ENCODE peak calls at places on chromosomes 7 and 10, in four cellular contexts. One of them, this sample, is unnamed.

GRCh38 chr10:126080879-126081331 is 184.5 kb downstream of the FANK1 start:
- DNase-seq in GM13977: no peak
- DNase-seq in heart right ventricle: no peak
- DNase-seq in IMR-90: peak; percentile 89
- DNase-seq in this sample: no peak

GRCh38 chr7:26101471-26102151 is 50.4 kb upstream of the NFE2L3 start:
- DNase-seq in GM13977: no peak
- DNase-seq in heart right ventricle: no peak
- DNase-seq in IMR-90: no peak
- DNase-seq in this sample: peak; percentile 26

GRCh38 chr10:14019983-14020668 is 310.6 kb downstream of the FRMD4A start:
- DNase-seq in GM13977: no peak
- DNase-seq in heart right ventricle: no peak
- DNase-seq in IMR-90: no peak
- DNase-seq in this sample: no peak

GRCh38 chr7:45917658-45918057 is 3.4 kb downstream of the IGFBP3 start:
- DNase-seq in GM13977: peak; percentile 83
- DNase-seq in heart right ventricle: peak; percentile 84
- DNase-seq in IMR-90: peak; percentile 64
- DNase-seq in this sample: peak; percentile 86

GRCh38 chr7:128108129-128108528 is 76.9 kb upstream of the LRRC4 start:
- DNase-seq in GM13977: no peak
- DNase-seq in heart right ventricle: no peak
- DNase-seq in IMR-90: no peak
- DNase-seq in this sample: no peak

GRCh38 chr7:17965600-17965999 is 25.3 kb upstream of the SNX13 start:
- DNase-seq in GM13977: no peak
- DNase-seq in heart right ventricle: no peak
- DNase-seq in IMR-90: peak; percentile 71
- DNase-seq in this sample: no peak

GRCh38 chr10:44056206-44056605 is 328.7 kb downstream of the CXCL12 start:
- DNase-seq in GM13977: no peak
- DNase-seq in heart right ventricle: peak; percentile 36
- DNase-seq in IMR-90: no peak
- DNase-seq in this sample: no peak

GRCh38 chr10:77120012-77120411 is 517.6 kb downstream of the KCNMA1 start:
- DNase-seq in GM13977: no peak
- DNase-seq in heart right ventricle: no peak
- DNase-seq in IMR-90: no peak
- DNase-seq in this sample: no peak

GRCh38 chr10:35884657-35885071 is 242.6 kb upstream of the FZD8 start:
- DNase-seq in GM13977: no peak
- DNase-seq in heart right ventricle: no peak
- DNase-seq in IMR-90: no peak
- DNase-seq in this sample: no peak

GRCh38 chr7:95690367-95690947 is 81.9 kb upstream of the DYNC1I1 start:
- DNase-seq in GM13977: no peak
- DNase-seq in heart right ventricle: peak; percentile 16
- DNase-seq in IMR-90: peak; percentile 41
- DNase-seq in this sample: peak; percentile 10

GRCh38 chr10:132203256-132204077 is 16.7 kb downstream of the DPYSL4 start:
- DNase-seq in GM13977: no peak
- DNase-seq in heart right ventricle: no peak
- DNase-seq in IMR-90: no peak
- DNase-seq in this sample: no peak

GRCh38 chr10:132205650-132206376 is 19.1 kb downstream of the DPYSL4 start:
- DNase-seq in GM13977: no peak
- DNase-seq in heart right ventricle: no peak
- DNase-seq in IMR-90: no peak
- DNase-seq in this sample: no peak

GRCh38 chr10:132204078-132204780 is 17.5 kb downstream of the DPYSL4 start:
- DNase-seq in GM13977: no peak
- DNase-seq in heart right ventricle: no peak
- DNase-seq in IMR-90: no peak
- DNase-seq in this sample: no peak

GRCh38 chr10:132206377-132206745 is 19.6 kb downstream of the DPYSL4 start:
- DNase-seq in GM13977: no peak
- DNase-seq in heart right ventricle: no peak
- DNase-seq in IMR-90: no peak
- DNase-seq in this sample: no peak

DNA sequence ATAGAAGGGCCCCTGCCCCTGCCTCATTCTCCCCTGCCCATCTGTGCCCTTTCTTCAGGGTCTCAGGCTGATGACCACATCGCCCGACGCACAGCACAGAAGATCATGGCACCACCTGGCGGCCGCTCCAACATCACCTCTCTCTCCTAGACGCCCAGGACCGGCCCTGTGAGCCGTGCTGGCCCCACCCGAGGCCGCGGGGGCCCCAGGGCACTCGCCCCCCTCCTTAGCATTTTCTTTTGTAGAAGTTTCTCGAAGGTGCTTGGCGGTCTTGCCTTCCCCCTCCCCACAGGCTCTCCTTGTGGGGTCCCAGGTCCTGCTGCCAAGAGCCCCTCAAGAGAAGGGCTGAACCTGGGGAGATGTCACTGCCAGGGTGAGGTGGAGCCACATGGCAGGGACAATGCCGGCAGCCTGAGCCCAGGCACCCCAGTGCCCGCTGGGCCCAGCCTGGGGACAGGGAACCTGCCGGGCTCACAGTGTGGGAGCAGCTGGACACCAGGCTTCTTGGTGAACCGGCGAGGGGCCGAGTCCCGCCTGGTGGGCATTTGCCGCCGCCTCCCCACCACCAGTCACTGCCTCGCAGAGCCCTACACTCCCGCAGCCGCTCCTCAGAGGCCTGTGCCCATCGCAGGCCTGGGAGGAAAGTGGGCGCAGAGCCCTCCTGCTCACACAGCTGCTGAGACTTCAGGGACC is 18.2 kb downstream of the DPYSL4 start:
- DNase-seq in GM13977: no peak
- DNase-seq in heart right ventricle: no peak
- DNase-seq in IMR-90: no peak
- DNase-seq in this sample: no peak
- TF ChIP-seq CTCF in GM13977: no peak
- TF ChIP-seq CTCF in heart right ventricle: no peak
- TF ChIP-seq CTCF in IMR-90: no peak
- TF ChIP-seq CTCF in this sample: no peak

GRCh38 chr7:139674752-139675126 is 103.1 kb downstream of the HIPK2 start:
- DNase-seq in GM13977: no peak
- DNase-seq in heart right ventricle: no peak
- DNase-seq in IMR-90: no peak
- DNase-seq in this sample: no peak

GRCh38 chr7:139673230-139673629 is 104.6 kb downstream of the HIPK2 start:
- DNase-seq in GM13977: peak; percentile 68
- DNase-seq in heart right ventricle: no peak
- DNase-seq in IMR-90: no peak
- DNase-seq in this sample: peak; percentile 74

GRCh38 chr7:139675127-139676110 is 102.4 kb downstream of the HIPK2 start:
- DNase-seq in GM13977: no peak
- DNase-seq in heart right ventricle: no peak
- DNase-seq in IMR-90: peak; percentile 38
- DNase-seq in this sample: peak; percentile 22

GRCh38 chr7:139671967-139672366 is 105.8 kb downstream of the HIPK2 start:
- DNase-seq in GM13977: no peak
- DNase-seq in heart right ventricle: no peak
- DNase-seq in IMR-90: peak; percentile 46
- DNase-seq in this sample: no peak

DNA sequence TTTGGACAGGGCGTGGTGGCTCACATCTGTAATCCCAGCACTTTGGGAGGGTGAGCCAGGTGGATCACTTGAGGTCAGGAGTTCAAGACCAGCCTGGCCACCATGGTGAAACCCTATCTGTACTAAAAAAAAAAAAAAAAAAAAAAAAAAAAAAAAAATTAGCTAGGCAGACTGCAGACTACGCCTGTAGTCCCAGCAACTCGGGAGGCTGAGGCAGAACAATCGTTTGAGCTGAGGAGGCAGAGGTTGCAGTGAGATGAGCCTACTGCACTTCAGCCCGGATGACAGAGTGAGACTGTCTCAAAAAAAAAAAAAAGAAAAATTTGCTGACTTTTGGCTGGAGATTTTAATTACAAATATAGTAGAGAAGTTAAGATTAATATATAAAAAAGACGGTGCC is 104.0 kb downstream of the HIPK2 start:
- DNase-seq in GM13977: no peak
- DNase-seq in heart right ventricle: no peak
- DNase-seq in IMR-90: no peak
- DNase-seq in this sample: no peak
- TF ChIP-seq CTCF in GM13977: no peak
- TF ChIP-seq CTCF in heart right ventricle: no peak
- TF ChIP-seq CTCF in IMR-90: no peak
- TF ChIP-seq CTCF in this sample: no peak

GRCh38 chr10:12969951-12970350 is 31.6 kb downstream of the CCDC3 start:
- DNase-seq in GM13977: no peak
- DNase-seq in heart right ventricle: no peak
- DNase-seq in IMR-90: no peak
- DNase-seq in this sample: no peak
- TF ChIP-seq CTCF in GM13977: no peak
- TF ChIP-seq CTCF in heart right ventricle: no peak
- TF ChIP-seq CTCF in IMR-90: no peak
- TF ChIP-seq CTCF in this sample: no peak

DNA sequence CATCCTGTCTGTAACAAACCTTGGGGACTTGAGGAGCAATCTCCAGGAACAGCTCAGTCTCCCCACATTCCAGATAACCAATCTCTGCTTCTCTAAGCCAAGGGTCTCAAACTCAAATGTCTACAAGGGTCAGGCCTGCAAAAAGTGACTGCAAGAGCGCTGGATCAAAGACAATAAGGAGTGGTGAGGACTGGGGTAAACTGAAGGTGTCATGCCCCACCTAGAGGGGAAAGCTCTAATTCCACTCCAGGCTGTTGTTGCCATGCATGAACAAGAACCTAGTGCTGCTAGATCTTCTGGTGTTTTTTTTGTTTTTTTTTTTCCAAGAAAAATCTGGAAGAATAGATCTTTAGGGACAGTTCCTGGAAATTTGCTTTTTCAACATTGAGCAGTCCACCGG is 117.9 kb upstream of the MACROH2A2 start:
- DNase-seq in GM13977: no peak
- DNase-seq in heart right ventricle: no peak
- DNase-seq in IMR-90: no peak
- DNase-seq in this sample: no peak
- TF ChIP-seq CTCF in GM13977: no peak
- TF ChIP-seq CTCF in heart right ventricle: no peak
- TF ChIP-seq CTCF in IMR-90: peak; percentile 6
- TF ChIP-seq CTCF in this sample: no peak

GRCh38 chr10:4772202-4772570 is 53.8 kb upstream of the AKR1E2 start:
- DNase-seq in GM13977: no peak
- DNase-seq in heart right ventricle: no peak
- DNase-seq in IMR-90: no peak
- DNase-seq in this sample: no peak

GRCh38 chr10:4770766-4771553 is 55.0 kb upstream of the AKR1E2 start:
- DNase-seq in GM13977: no peak
- DNase-seq in heart right ventricle: no peak
- DNase-seq in IMR-90: peak; percentile 98
- DNase-seq in this sample: no peak

GRCh38 chr10:4767033-4767814 is 58.8 kb upstream of the AKR1E2 start:
- DNase-seq in GM13977: no peak
- DNase-seq in heart right ventricle: peak; percentile 30
- DNase-seq in IMR-90: peak; percentile 66
- DNase-seq in this sample: no peak

GRCh38 chr10:4775808-4776207 is 50.2 kb upstream of the AKR1E2 start:
- DNase-seq in GM13977: no peak
- DNase-seq in heart right ventricle: no peak
- DNase-seq in IMR-90: peak; percentile 54
- DNase-seq in this sample: no peak

GRCh38 chr10:4771554-4772201 is 54.3 kb upstream of the AKR1E2 start:
- DNase-seq in GM13977: no peak
- DNase-seq in heart right ventricle: no peak
- DNase-seq in IMR-90: peak; percentile 85
- DNase-seq in this sample: no peak
- TF ChIP-seq CTCF in GM13977: no peak
- TF ChIP-seq CTCF in heart right ventricle: no peak
- TF ChIP-seq CTCF in IMR-90: no peak
- TF ChIP-seq CTCF in this sample: no peak

GRCh38 chr7:11343818-11344413 is 370.2 kb downstream of the PHF14 start:
- DNase-seq in GM13977: peak; percentile 4
- DNase-seq in heart right ventricle: no peak
- DNase-seq in IMR-90: peak; percentile 26
- DNase-seq in this sample: peak; percentile 9

GRCh38 chr7:11343136-11343535 is 369.5 kb downstream of the PHF14 start:
- DNase-seq in GM13977: no peak
- DNase-seq in heart right ventricle: no peak
- DNase-seq in IMR-90: no peak
- DNase-seq in this sample: no peak

GRCh38 chr7:11345621-11346020 is 371.9 kb downstream of the PHF14 start:
- DNase-seq in GM13977: no peak
- DNase-seq in heart right ventricle: no peak
- DNase-seq in IMR-90: no peak
- DNase-seq in this sample: no peak

GRCh38 chr7:11346312-11346711 is 372.6 kb downstream of the PHF14 start:
- DNase-seq in GM13977: no peak
- DNase-seq in heart right ventricle: no peak
- DNase-seq in IMR-90: no peak
- DNase-seq in this sample: no peak

DNA sequence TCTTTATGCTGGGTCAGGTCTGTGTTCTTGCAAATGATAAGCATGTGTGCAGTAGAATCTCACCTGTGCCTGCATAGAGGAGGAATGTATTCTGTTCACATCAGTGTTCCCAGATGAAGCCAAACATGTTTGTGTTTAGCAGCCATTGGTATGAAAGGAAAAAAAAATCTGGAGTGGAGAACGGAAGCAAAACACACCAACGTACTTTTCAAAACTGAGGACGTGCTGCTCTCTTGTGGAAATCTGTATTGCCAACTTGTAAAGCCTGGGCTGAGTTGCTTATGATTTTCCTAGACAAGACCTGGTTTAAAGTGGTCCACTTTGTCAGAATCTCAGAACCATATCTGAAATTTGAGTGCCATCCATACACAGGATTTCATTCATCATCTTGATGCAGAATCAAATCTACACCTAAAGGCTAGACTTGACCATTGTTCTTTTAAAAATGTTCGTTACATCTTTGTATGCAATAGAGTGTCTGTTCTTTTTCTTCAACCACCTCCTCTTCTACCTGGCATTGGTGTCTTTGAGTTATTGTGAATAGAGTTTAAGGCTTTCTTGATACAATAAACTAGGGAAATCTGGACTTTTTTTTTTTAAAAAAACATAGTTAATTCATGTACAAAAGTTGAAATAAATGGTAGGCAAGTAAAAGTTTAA is 367.7 kb downstream of the PHF14 start:
- DNase-seq in GM13977: no peak
- DNase-seq in heart right ventricle: no peak
- DNase-seq in IMR-90: no peak
- DNase-seq in this sample: no peak
- TF ChIP-seq CTCF in GM13977: peak; percentile 49
- TF ChIP-seq CTCF in heart right ventricle: peak; percentile 27
- TF ChIP-seq CTCF in IMR-90: peak; percentile 10
- TF ChIP-seq CTCF in this sample: no peak

GRCh38 chr10:59290448-59290847 is 71.9 kb downstream of the FAM13C start:
- DNase-seq in GM13977: peak; percentile 11
- DNase-seq in heart right ventricle: no peak
- DNase-seq in IMR-90: no peak
- DNase-seq in this sample: peak; percentile 7
- TF ChIP-seq CTCF in GM13977: no peak
- TF ChIP-seq CTCF in heart right ventricle: no peak
- TF ChIP-seq CTCF in IMR-90: no peak
- TF ChIP-seq CTCF in this sample: no peak